ENCODE peak calls at places on chromosomes 13 and 19, in ten cellular contexts. T, P, J, E, M, F, W, H, K and R are unnamed samples.

GRCh38 chr19:45716314-45717130 is 14.2 kb downstream of the FBXO46 start:
- DNase-seq in P (no peak), E (no peak), F (no peak), W (peak; percentile 23), K (no peak), J (peak; percentile 13), M (no peak), H (no peak), T (no peak), R (no peak)

GRCh38 chr19:610071-610800 is 20.6 kb downstream of the HCN2 start:
- DNase-seq in E (no peak), J (peak; percentile 67), M (no peak), P (no peak), K (no peak), H (no peak), F (no peak), W (peak; percentile 58), T (no peak), R (no peak)

GRCh38 chr19:1615156-1615765 is 10.0 kb upstream of the UQCR11 start:
- DNase-seq in H (no peak), T (no peak), P (no peak), E (no peak), K (no peak), J (no peak), F (no peak), W (no peak), M (no peak), R (no peak)

GRCh38 chr13:110400786-110401533 is 93.9 kb downstream of the COL4A2 start:
- DNase-seq in M (no peak), F (no peak), E (no peak), P (peak; percentile 83), J (no peak), T (no peak), K (no peak), H (no peak), W (no peak), R (no peak)

GRCh38 chr13:31638577-31638976 is 100.7 kb upstream of the RXFP2 start:
- DNase-seq in J (no peak), T (no peak), M (no peak), W (no peak), P (peak; percentile 87), F (no peak), E (no peak), K (no peak), H (peak; percentile 45), R (no peak)

GRCh38 chr13:48562296-48563066 is 29.6 kb upstream of the RCBTB2 start:
- DNase-seq in F (no peak), J (peak; percentile 89), E (peak; percentile 38), H (no peak), W (peak; percentile 66), M (no peak), P (no peak), T (no peak), K (no peak), R (no peak)

GRCh38 chr19:53980553-53981407 is 10.7 kb upstream of the CACNG6 start:
- DNase-seq in E (no peak), H (no peak), K (no peak), W (no peak), P (peak; percentile 75), F (no peak), M (no peak), T (no peak), J (no peak), R (no peak)

GRCh38 chr13:41054212-41054877 is 7.0 kb upstream of the WBP4 start:
- DNase-seq in P (peak; percentile 77), T (no peak), J (peak; percentile 69), H (no peak), F (no peak), M (peak; percentile 40), K (no peak), W (peak; percentile 30), E (no peak), R (no peak)

GRCh38 chr19:57105976-57106610 is 13.7 kb upstream of the USP29 start:
- DNase-seq in J (no peak), P (no peak), T (no peak), K (no peak), E (no peak), H (no peak), F (no peak), W (no peak), M (no peak), R (no peak)

GRCh38 chr19:5147971-5148793 is 179.3 kb downstream of the KDM4B start:
- DNase-seq in W (no peak), J (no peak), T (no peak), M (no peak), P (no peak), E (no peak), H (peak; percentile 17), F (peak; percentile 30), K (peak; percentile 60), R (peak; percentile 43)

GRCh38 chr19:32908641-32909190 is 39.1 kb upstream of the SLC7A9 start:
- DNase-seq in E (no peak), J (no peak), F (no peak), T (no peak), P (no peak), W (no peak), M (no peak), K (no peak), H (no peak), R (no peak)

GRCh38 chr19:18119243-18120105 is 21.9 kb downstream of the MAST3 start:
- DNase-seq in W (peak; percentile 73), K (peak; percentile 60), H (no peak), J (no peak), M (no peak), E (no peak), T (no peak), P (no peak), F (no peak), R (no peak)

GRCh38 chr19:57280913-57281425 is 684 bp downstream of the ZNF460 start:
- DNase-seq in M (peak; percentile 2), E (no peak), F (no peak), W (peak; percentile 17), H (no peak), K (no peak), P (peak; percentile 20), T (no peak), J (peak; percentile 50), R (no peak)

GRCh38 chr13:61685683-61686013 is 270.0 kb upstream of the PCDH20 start:
- DNase-seq in M (no peak), W (no peak), T (no peak), E (no peak), J (no peak), P (no peak), F (no peak), K (no peak), H (no peak), R (no peak)

GRCh38 chr13:35923347-35923746 is 207.8 kb downstream of the DCLK1 start:
- DNase-seq in T (no peak), J (no peak), E (no peak), K (no peak), H (peak; percentile 20), M (no peak), W (no peak), P (peak; percentile 63), F (peak; percentile 62), R (no peak)

GRCh38 chr19:14418743-14419037 is 451 bp downstream of the DDX39A start:
- DNase-seq in P (no peak), J (no peak), M (no peak), T (no peak), E (no peak), H (no peak), K (no peak), F (no peak), W (no peak), R (no peak)

GRCh38 chr13:41271456-41272285 is 8.3 kb upstream of the MTRF1 start:
- DNase-seq in W (no peak), H (no peak), E (no peak), T (no peak), K (no peak), M (no peak), P (no peak), J (no peak), F (no peak), R (no peak)

GRCh38 chr19:8655340-8655709 is 24.9 kb downstream of the NFILZ start:
- DNase-seq in T (no peak), J (no peak), M (no peak), H (no peak), F (no peak), K (no peak), E (peak; percentile 15), W (peak; percentile 50), P (no peak), R (no peak)

GRCh38 chr13:78194904-78195639 is 276.4 kb upstream of the EDNRB start:
- DNase-seq in W (no peak), J (no peak), T (no peak), E (no peak), P (peak; percentile 68), F (no peak), M (no peak), H (no peak), K (no peak), R (no peak)

GRCh38 chr13:111486331-111486730 is 165.9 kb downstream of the TEX29 start:
- DNase-seq in P (no peak), H (no peak), W (no peak), T (no peak), J (no peak), F (no peak), K (no peak), M (no peak), E (no peak), R (no peak)

GRCh38 chr19:41615207-41615606 is 11.7 kb downstream of the CEACAM4 start:
- DNase-seq in W (no peak), T (no peak), K (no peak), M (no peak), F (no peak), E (no peak), P (no peak), H (no peak), J (no peak), R (no peak)

GRCh38 chr13:24348385-24348784 is 39.0 kb downstream of the C1QTNF9 start:
- DNase-seq in W (no peak), F (no peak), J (no peak), K (no peak), H (no peak), M (no peak), E (no peak), T (no peak), P (no peak), R (no peak)

GRCh38 chr19:9528757-9529336 is 9.6 kb downstream of the ZNF426 start:
- DNase-seq in K (no peak), E (no peak), H (no peak), P (no peak), T (no peak), F (no peak), J (no peak), M (no peak), W (no peak), R (no peak)

GRCh38 chr13:106110241-106110855 is 425.1 kb downstream of the EFNB2 start:
- DNase-seq in H (no peak), W (no peak), T (no peak), K (no peak), M (no peak), F (no peak), P (peak; percentile 71), E (no peak), J (no peak), R (no peak)

GRCh38 chr13:110126391-110126961 is 180.5 kb downstream of the COL4A1 start:
- DNase-seq in F (peak; percentile 79), K (no peak), M (no peak), T (no peak), E (no peak), W (no peak), H (peak; percentile 93), J (no peak), P (peak; percentile 94), R (peak; percentile 47)

GRCh38 chr13:106491928-106492327 is 43.5 kb downstream of the EFNB2 start:
- DNase-seq in T (no peak), F (no peak), K (peak; percentile 48), M (no peak), W (no peak), J (no peak), H (no peak), E (no peak), P (no peak), R (no peak)

GRCh38 chr13:99074693-99075092 is 96.8 kb upstream of the DOCK9 start:
- DNase-seq in K (no peak), F (no peak), P (no peak), J (no peak), W (no peak), H (no peak), E (no peak), M (no peak), T (no peak), R (no peak)

GRCh38 chr13:44819245-44819644 is 170.0 kb downstream of the NUFIP1 start:
- DNase-seq in P (peak; percentile 72), E (no peak), H (no peak), K (no peak), T (no peak), M (no peak), J (no peak), W (no peak), F (no peak), R (no peak)